ENCODE peak calls at places on chromosomes 16 and 17, in five cellular contexts. One of them, this sample, is unnamed.

GRCh38 chr17:900336-900735 is 79.2 kb downstream of the NXN start:
- DNase-seq in BE2C: no peak
- DNase-seq in spleen: no peak
- DNase-seq in naive thymus-derived CD4-positive, alpha-beta T cell: no peak
- DNase-seq in K562: no peak
- DNase-seq in this sample: no peak

GRCh38 chr16:85148959-85149358 is 36.7 kb upstream of the CIBAR2 start:
- DNase-seq in spleen: no peak
- DNase-seq in naive thymus-derived CD4-positive, alpha-beta T cell: no peak
- DNase-seq in BE2C: peak; percentile 28
- DNase-seq in K562: no peak
- DNase-seq in this sample: no peak

GRCh38 chr16:11462861-11463260 is 117.6 kb downstream of the RMI2 start:
- DNase-seq in BE2C: no peak
- DNase-seq in spleen: peak; percentile 52
- DNase-seq in naive thymus-derived CD4-positive, alpha-beta T cell: no peak
- DNase-seq in K562: no peak
- DNase-seq in this sample: no peak

GRCh38 chr16:58021661-58022551 is 3.6 kb upstream of the MMP15 start:
- DNase-seq in BE2C: no peak
- DNase-seq in naive thymus-derived CD4-positive, alpha-beta T cell: no peak
- DNase-seq in spleen: peak; percentile 54
- DNase-seq in K562: no peak
- DNase-seq in this sample: no peak

GRCh38 chr17:75731716-75732498 is 10.6 kb downstream of the ITGB4 start:
- DNase-seq in BE2C: no peak
- DNase-seq in K562: no peak
- DNase-seq in spleen: no peak
- DNase-seq in naive thymus-derived CD4-positive, alpha-beta T cell: no peak
- DNase-seq in this sample: no peak

GRCh38 chr16:56625140-56625942 is at the start of gene MT1E:
- DNase-seq in spleen: no peak
- DNase-seq in K562: no peak
- DNase-seq in BE2C: no peak
- DNase-seq in naive thymus-derived CD4-positive, alpha-beta T cell: peak; percentile 38
- DNase-seq in this sample: no peak

GRCh38 chr17:42428141-42428944 is 5.3 kb upstream of the CAVIN1 start:
- DNase-seq in naive thymus-derived CD4-positive, alpha-beta T cell: peak; percentile 41
- DNase-seq in spleen: no peak
- DNase-seq in BE2C: peak; percentile 60
- DNase-seq in K562: no peak
- DNase-seq in this sample: no peak

GRCh38 chr17:67615011-67615561 is 102.7 kb upstream of the NOL11 start:
- DNase-seq in BE2C: no peak
- DNase-seq in naive thymus-derived CD4-positive, alpha-beta T cell: no peak
- DNase-seq in K562: no peak
- DNase-seq in spleen: no peak
- DNase-seq in this sample: no peak

GRCh38 chr16:85537795-85538401 is 75.2 kb upstream of the GSE1 start:
- DNase-seq in spleen: no peak
- DNase-seq in naive thymus-derived CD4-positive, alpha-beta T cell: no peak
- DNase-seq in BE2C: no peak
- DNase-seq in K562: no peak
- DNase-seq in this sample: no peak

GRCh38 chr16:50781043-50781442 is 39.2 kb downstream of the CYLD start:
- DNase-seq in naive thymus-derived CD4-positive, alpha-beta T cell: no peak
- DNase-seq in BE2C: no peak
- DNase-seq in spleen: no peak
- DNase-seq in K562: no peak
- DNase-seq in this sample: peak; percentile 33

GRCh38 chr17:36850794-36851193 is 86.5 kb upstream of the LHX1 start:
- DNase-seq in spleen: no peak
- DNase-seq in naive thymus-derived CD4-positive, alpha-beta T cell: no peak
- DNase-seq in BE2C: no peak
- DNase-seq in K562: no peak
- DNase-seq in this sample: no peak

GRCh38 chr17:71628306-71628705 is 492.5 kb upstream of the SOX9 start:
- DNase-seq in naive thymus-derived CD4-positive, alpha-beta T cell: no peak
- DNase-seq in K562: no peak
- DNase-seq in BE2C: peak; percentile 16
- DNase-seq in spleen: no peak
- DNase-seq in this sample: no peak

GRCh38 chr17:76812248-76812647 is 56.0 kb upstream of the MGAT5B start:
- DNase-seq in BE2C: no peak
- DNase-seq in K562: no peak
- DNase-seq in spleen: no peak
- DNase-seq in naive thymus-derived CD4-positive, alpha-beta T cell: no peak
- DNase-seq in this sample: no peak

GRCh38 chr16:2031081-2031577 is 4.4 kb downstream of the NHERF2 start:
- DNase-seq in K562: no peak
- DNase-seq in spleen: peak; percentile 71
- DNase-seq in naive thymus-derived CD4-positive, alpha-beta T cell: no peak
- DNase-seq in BE2C: no peak
- DNase-seq in this sample: no peak

GRCh38 chr17:74446551-74447500 is 14.9 kb downstream of the GPRC5C start:
- DNase-seq in spleen: peak; percentile 86
- DNase-seq in naive thymus-derived CD4-positive, alpha-beta T cell: no peak
- DNase-seq in BE2C: no peak
- DNase-seq in K562: no peak
- DNase-seq in this sample: no peak

GRCh38 chr17:2351269-2351668 is 14.0 kb downstream of the SGSM2 start:
- DNase-seq in BE2C: no peak
- DNase-seq in K562: no peak
- DNase-seq in naive thymus-derived CD4-positive, alpha-beta T cell: no peak
- DNase-seq in spleen: peak; percentile 56
- DNase-seq in this sample: no peak

GRCh38 chr16:77212736-77213541 is 13.7 kb downstream of the SYCE1L start:
- DNase-seq in BE2C: peak; percentile 63
- DNase-seq in spleen: peak; percentile 93
- DNase-seq in K562: peak; percentile 83
- DNase-seq in naive thymus-derived CD4-positive, alpha-beta T cell: peak; percentile 67
- DNase-seq in this sample: no peak

GRCh38 chr16:85173981-85174751 is 61.9 kb upstream of the CIBAR2 start:
- DNase-seq in naive thymus-derived CD4-positive, alpha-beta T cell: no peak
- DNase-seq in K562: no peak
- DNase-seq in spleen: no peak
- DNase-seq in BE2C: peak; percentile 92
- DNase-seq in this sample: no peak

GRCh38 chr17:74569392-74570003 is 2.2 kb upstream of the CD300H start:
- DNase-seq in spleen: no peak
- DNase-seq in BE2C: no peak
- DNase-seq in K562: no peak
- DNase-seq in naive thymus-derived CD4-positive, alpha-beta T cell: no peak
- DNase-seq in this sample: no peak

GRCh38 chr17:4362141-4362540 is 4.3 kb downstream of the UBE2G1 start:
- DNase-seq in K562: no peak
- DNase-seq in naive thymus-derived CD4-positive, alpha-beta T cell: no peak
- DNase-seq in spleen: no peak
- DNase-seq in BE2C: peak; percentile 6
- DNase-seq in this sample: no peak

GRCh38 chr17:38897176-38897575 is 27.3 kb downstream of the LASP1 start:
- DNase-seq in spleen: peak; percentile 77
- DNase-seq in BE2C: peak; percentile 35
- DNase-seq in K562: no peak
- DNase-seq in naive thymus-derived CD4-positive, alpha-beta T cell: no peak
- DNase-seq in this sample: no peak

GRCh38 chr16:15435216-15435864 is 952 bp downstream of the BMERB1 start:
- DNase-seq in K562: no peak
- DNase-seq in BE2C: no peak
- DNase-seq in spleen: no peak
- DNase-seq in naive thymus-derived CD4-positive, alpha-beta T cell: no peak
- DNase-seq in this sample: no peak

GRCh38 chr17:69042308-69042707 is 18.4 kb downstream of the ABCA9 start:
- DNase-seq in BE2C: no peak
- DNase-seq in K562: no peak
- DNase-seq in spleen: no peak
- DNase-seq in naive thymus-derived CD4-positive, alpha-beta T cell: no peak
- DNase-seq in this sample: no peak

GRCh38 chr16:22933173-22933572 is 119.2 kb downstream of the HS3ST2 start:
- DNase-seq in K562: no peak
- DNase-seq in spleen: no peak
- DNase-seq in naive thymus-derived CD4-positive, alpha-beta T cell: no peak
- DNase-seq in BE2C: no peak
- DNase-seq in this sample: no peak

GRCh38 chr16:84467256-84467655 is 37.2 kb downstream of the MEAK7 start:
- DNase-seq in BE2C: no peak
- DNase-seq in K562: no peak
- DNase-seq in naive thymus-derived CD4-positive, alpha-beta T cell: no peak
- DNase-seq in spleen: no peak
- DNase-seq in this sample: no peak

GRCh38 chr17:72063756-72064461 is 56.9 kb upstream of the SOX9 start:
- DNase-seq in BE2C: no peak
- DNase-seq in spleen: no peak
- DNase-seq in naive thymus-derived CD4-positive, alpha-beta T cell: no peak
- DNase-seq in K562: no peak
- DNase-seq in this sample: no peak

GRCh38 chr16:2708955-2709587 is 11.0 kb downstream of the PRSS27 start:
- DNase-seq in naive thymus-derived CD4-positive, alpha-beta T cell: no peak
- DNase-seq in spleen: peak; percentile 56
- DNase-seq in BE2C: no peak
- DNase-seq in K562: no peak
- DNase-seq in this sample: no peak

GRCh38 chr16:87897563-87898505 is 28.5 kb upstream of the SLC7A5 start:
- DNase-seq in K562: no peak
- DNase-seq in spleen: no peak
- DNase-seq in naive thymus-derived CD4-positive, alpha-beta T cell: no peak
- DNase-seq in BE2C: peak; percentile 40
- DNase-seq in this sample: no peak

GRCh38 chr16:75262104-75262799 is 10.8 kb upstream of the BCAR1 start:
- DNase-seq in naive thymus-derived CD4-positive, alpha-beta T cell: no peak
- DNase-seq in spleen: no peak
- DNase-seq in BE2C: no peak
- DNase-seq in K562: no peak
- DNase-seq in this sample: no peak

GRCh38 chr17:4947411-4948165 is 742 bp downstream of the PFN1 start:
- DNase-seq in BE2C: peak; percentile 37
- DNase-seq in K562: peak; percentile 63
- DNase-seq in naive thymus-derived CD4-positive, alpha-beta T cell: peak; percentile 62
- DNase-seq in spleen: peak; percentile 96
- DNase-seq in this sample: no peak

GRCh38 chr16:88599092-88599733 is 29.0 kb downstream of the ZC3H18 start:
- DNase-seq in BE2C: no peak
- DNase-seq in naive thymus-derived CD4-positive, alpha-beta T cell: no peak
- DNase-seq in spleen: peak; percentile 90
- DNase-seq in K562: no peak
- DNase-seq in this sample: no peak

GRCh38 chr17:40068129-40068581 is 5.4 kb downstream of the THRA start:
- DNase-seq in BE2C: no peak
- DNase-seq in naive thymus-derived CD4-positive, alpha-beta T cell: no peak
- DNase-seq in spleen: no peak
- DNase-seq in K562: no peak
- DNase-seq in this sample: no peak
- H3K4me3 ChIP-seq in BE2C: peak overlapping the region; percentile 49
- H3K4me3 ChIP-seq in naive thymus-derived CD4-positive, alpha-beta T cell: peak overlapping the region; percentile 45
- H3K4me3 ChIP-seq in spleen: no peak overlapping the region
- H3K4me3 ChIP-seq in K562: no peak overlapping the region
- H3K4me3 ChIP-seq in this sample: no peak overlapping the region

GRCh38 chr16:68553186-68553585 is 14.1 kb downstream of the ZFP90 start:
- DNase-seq in BE2C: no peak
- DNase-seq in K562: no peak
- DNase-seq in naive thymus-derived CD4-positive, alpha-beta T cell: no peak
- DNase-seq in spleen: no peak
- DNase-seq in this sample: no peak
- H3K9me3 ChIP-seq in BE2C: no peaks in the 10 kb centered on the region
- H3K9me3 ChIP-seq in K562: no peaks in the 10 kb centered on the region
- H3K9me3 ChIP-seq in naive thymus-derived CD4-positive, alpha-beta T cell: peaks cover 28% of the 10 kb centered on the region
- H3K9me3 ChIP-seq in spleen: peaks cover 86% of the 10 kb centered on the region
- H3K9me3 ChIP-seq in this sample: no peaks in the 10 kb centered on the region

DNA sequence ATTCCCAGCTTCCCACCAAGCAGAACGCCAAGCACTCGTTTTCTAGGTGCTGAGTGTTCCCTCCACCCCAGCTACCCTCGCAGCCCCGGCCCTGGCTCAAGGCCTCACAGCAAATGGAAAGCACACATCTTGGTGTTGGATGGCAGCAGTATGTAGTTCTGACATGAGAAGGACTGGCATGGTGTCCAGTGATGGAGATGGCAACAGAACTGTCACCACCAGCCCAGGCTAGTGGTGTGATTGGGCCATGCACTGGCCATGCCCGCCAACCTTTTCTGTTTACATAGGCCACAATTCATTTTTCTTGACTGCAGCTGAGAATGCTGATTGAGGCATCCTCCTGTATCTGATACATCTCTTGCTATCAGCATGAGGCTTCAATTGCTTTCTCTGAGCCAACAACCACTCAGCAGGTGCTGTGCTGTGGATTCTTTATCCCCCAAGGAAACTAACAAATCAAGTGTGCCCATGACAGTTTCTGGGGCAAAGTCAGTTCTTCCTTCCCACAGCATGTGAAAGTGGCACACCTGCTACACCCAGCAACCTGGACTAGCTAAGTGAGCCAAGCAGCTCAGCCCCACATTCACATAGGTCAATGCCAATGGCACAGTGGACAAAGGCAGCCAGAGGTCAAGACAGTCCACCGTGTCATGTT is 3.8 kb downstream of the SLC12A4 start:
- DNase-seq in spleen: no peak
- DNase-seq in naive thymus-derived CD4-positive, alpha-beta T cell: no peak
- DNase-seq in K562: no peak
- DNase-seq in BE2C: no peak
- DNase-seq in this sample: no peak
- H3K36me3 ChIP-seq in spleen: peaks cover 6% of the 10 kb centered on the region
- H3K36me3 ChIP-seq in naive thymus-derived CD4-positive, alpha-beta T cell: no peaks in the 10 kb centered on the region
- H3K36me3 ChIP-seq in K562: peaks cover 57% of the 10 kb centered on the region
- H3K36me3 ChIP-seq in BE2C: no peaks in the 10 kb centered on the region
- H3K36me3 ChIP-seq in this sample: peaks cover 22% of the 10 kb centered on the region

GRCh38 chr17:35141681-35142466 is at the start of gene NLE1:
- DNase-seq in spleen: peak; percentile 97
- DNase-seq in K562: peak; percentile 95
- DNase-seq in BE2C: peak; percentile 89
- DNase-seq in naive thymus-derived CD4-positive, alpha-beta T cell: peak; percentile 83
- DNase-seq in this sample: peak; percentile 68

GRCh38 chr17:35138218-35138617 is 3.9 kb downstream of the NLE1 start:
- DNase-seq in naive thymus-derived CD4-positive, alpha-beta T cell: no peak
- DNase-seq in K562: no peak
- DNase-seq in spleen: peak; percentile 9
- DNase-seq in BE2C: no peak
- DNase-seq in this sample: no peak

GRCh38 chr17:35144840-35145239 is 2.7 kb upstream of the NLE1 start:
- DNase-seq in spleen: no peak
- DNase-seq in K562: no peak
- DNase-seq in naive thymus-derived CD4-positive, alpha-beta T cell: no peak
- DNase-seq in BE2C: no peak
- DNase-seq in this sample: no peak

GRCh38 chr17:35146214-35146833 is 1.3 kb upstream of the UNC45B start:
- DNase-seq in BE2C: no peak
- DNase-seq in spleen: no peak
- DNase-seq in K562: no peak
- DNase-seq in naive thymus-derived CD4-positive, alpha-beta T cell: no peak
- DNase-seq in this sample: no peak

DNA sequence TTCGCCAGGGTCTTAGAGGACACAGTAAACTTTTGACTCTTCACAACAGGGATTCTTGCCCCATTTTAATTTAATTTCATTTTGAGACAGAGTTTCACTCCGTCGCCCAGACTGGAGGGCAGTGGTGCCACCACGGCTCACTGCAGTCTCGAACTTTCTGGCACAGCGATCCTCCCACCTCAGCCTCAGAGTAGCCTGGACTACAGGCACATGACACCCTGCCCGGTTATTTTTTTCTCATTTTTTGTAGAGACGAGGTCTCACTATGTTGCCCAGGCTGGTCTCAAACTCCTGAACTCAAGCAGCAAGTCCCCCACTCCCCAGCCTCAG is 329 bp upstream of the NLE1 start:
- DNase-seq in naive thymus-derived CD4-positive, alpha-beta T cell: no peak
- DNase-seq in BE2C: no peak
- DNase-seq in K562: no peak
- DNase-seq in spleen: no peak
- DNase-seq in this sample: no peak
- H3K4me3 ChIP-seq in naive thymus-derived CD4-positive, alpha-beta T cell: peak overlapping the region; percentile 79
- H3K4me3 ChIP-seq in BE2C: peak overlapping the region; percentile 99
- H3K4me3 ChIP-seq in K562: peak overlapping the region; percentile 91
- H3K4me3 ChIP-seq in spleen: peak overlapping the region; percentile 99
- H3K4me3 ChIP-seq in this sample: no peak overlapping the region